ENCODE peak calls at places on chromosomes 7 and 10, in four cellular contexts. One of them, this sample, is unnamed.
A peak's percentile ranks its signal among the peaks of the same experiment; 100 is the strongest.

GRCh38 chr7:87001214-87001613 is 58.2 kb downstream of the ELAPOR2 start:
- DNase-seq in lower leg skin: no peak
- DNase-seq in heart right ventricle: no peak
- DNase-seq in endothelial cell: no peak
- DNase-seq in this sample: no peak

GRCh38 chr7:78099715-78100477 is 301.3 kb downstream of the PHTF2 start:
- DNase-seq in lower leg skin: no peak
- DNase-seq in endothelial cell: no peak
- DNase-seq in heart right ventricle: no peak
- DNase-seq in this sample: no peak

GRCh38 chr10:103111031-103111917 is 81.8 kb downstream of the NT5C2 start:
- DNase-seq in endothelial cell: no peak
- DNase-seq in lower leg skin: no peak
- DNase-seq in heart right ventricle: no peak
- DNase-seq in this sample: no peak

GRCh38 chr7:15508258-15508657 is 53.6 kb downstream of the AGMO start:
- DNase-seq in endothelial cell: no peak
- DNase-seq in lower leg skin: no peak
- DNase-seq in heart right ventricle: no peak
- DNase-seq in this sample: no peak

GRCh38 chr7:157431173-157431950 is 94.6 kb downstream of the DNAJB6 start:
- DNase-seq in endothelial cell: peak; percentile 3
- DNase-seq in heart right ventricle: no peak
- DNase-seq in lower leg skin: no peak
- DNase-seq in this sample: no peak

GRCh38 chr7:121019018-121019417 is 30.5 kb downstream of the CPED1 start:
- DNase-seq in endothelial cell: no peak
- DNase-seq in heart right ventricle: no peak
- DNase-seq in lower leg skin: no peak
- DNase-seq in this sample: no peak

GRCh38 chr10:17582015-17582414 is 35.2 kb downstream of the HACD1 start:
- DNase-seq in lower leg skin: no peak
- DNase-seq in endothelial cell: no peak
- DNase-seq in heart right ventricle: no peak
- DNase-seq in this sample: no peak

GRCh38 chr10:132407243-132407746 is 10.3 kb downstream of the PWWP2B start:
- DNase-seq in lower leg skin: no peak
- DNase-seq in heart right ventricle: peak; percentile 74
- DNase-seq in endothelial cell: no peak
- DNase-seq in this sample: no peak

GRCh38 chr7:106029941-106030340 is 66.9 kb downstream of the CDHR3 start:
- DNase-seq in endothelial cell: no peak
- DNase-seq in heart right ventricle: no peak
- DNase-seq in lower leg skin: no peak
- DNase-seq in this sample: no peak

GRCh38 chr10:107492389-107492788 is 327.9 kb upstream of the SORCS1 start:
- DNase-seq in heart right ventricle: no peak
- DNase-seq in endothelial cell: no peak
- DNase-seq in lower leg skin: no peak
- DNase-seq in this sample: no peak

GRCh38 chr7:494261-494687 is 25.4 kb downstream of the PDGFA start:
- DNase-seq in heart right ventricle: peak; percentile 8
- DNase-seq in lower leg skin: no peak
- DNase-seq in endothelial cell: no peak
- DNase-seq in this sample: no peak

GRCh38 chr10:71618176-71618575 is 101.4 kb downstream of the C10orf105 start:
- DNase-seq in lower leg skin: no peak
- DNase-seq in heart right ventricle: no peak
- DNase-seq in endothelial cell: no peak
- DNase-seq in this sample: no peak

GRCh38 chr7:43431020-43431595 is 151.8 kb upstream of the STK17A start:
- DNase-seq in heart right ventricle: no peak
- DNase-seq in endothelial cell: no peak
- DNase-seq in lower leg skin: no peak
- DNase-seq in this sample: no peak

GRCh38 chr7:7913506-7913905 is 55.1 kb upstream of the GLCCI1 start:
- DNase-seq in lower leg skin: no peak
- DNase-seq in heart right ventricle: no peak
- DNase-seq in endothelial cell: no peak
- DNase-seq in this sample: no peak

GRCh38 chr10:96850825-96851224 is 18.7 kb downstream of the LCOR start:
- DNase-seq in lower leg skin: peak; percentile 36
- DNase-seq in heart right ventricle: no peak
- DNase-seq in endothelial cell: no peak
- DNase-seq in this sample: no peak

GRCh38 chr10:76403876-76404275 is 972.5 kb downstream of the LRMDA start:
- DNase-seq in heart right ventricle: no peak
- DNase-seq in lower leg skin: peak; percentile 27
- DNase-seq in endothelial cell: no peak
- DNase-seq in this sample: no peak

GRCh38 chr7:134114992-134115391 is 12.1 kb upstream of the LRGUK start:
- DNase-seq in heart right ventricle: no peak
- DNase-seq in endothelial cell: no peak
- DNase-seq in lower leg skin: no peak
- DNase-seq in this sample: no peak

GRCh38 chr7:51430480-51431086 is 114.0 kb upstream of the COBL start:
- DNase-seq in heart right ventricle: no peak
- DNase-seq in endothelial cell: peak; percentile 71
- DNase-seq in lower leg skin: no peak
- DNase-seq in this sample: peak; percentile 59

GRCh38 chr7:134593530-134594392 is 44.9 kb downstream of the AKR1B15 start:
- DNase-seq in lower leg skin: peak; percentile 45
- DNase-seq in endothelial cell: no peak
- DNase-seq in heart right ventricle: peak; percentile 65
- DNase-seq in this sample: no peak

GRCh38 chr10:88901610-88902327 is 21.7 kb downstream of the STAMBPL1 start:
- DNase-seq in endothelial cell: no peak
- DNase-seq in lower leg skin: no peak
- DNase-seq in heart right ventricle: no peak
- DNase-seq in this sample: no peak

GRCh38 chr7:38744746-38745145 is 113.6 kb upstream of the AMPH start:
- DNase-seq in lower leg skin: no peak
- DNase-seq in endothelial cell: no peak
- DNase-seq in heart right ventricle: no peak
- DNase-seq in this sample: no peak

GRCh38 chr10:77279207-77279606 is 358.4 kb downstream of the KCNMA1 start:
- DNase-seq in heart right ventricle: no peak
- DNase-seq in lower leg skin: no peak
- DNase-seq in endothelial cell: no peak
- DNase-seq in this sample: no peak

GRCh38 chr10:61314273-61314672 is 138.9 kb downstream of the TMEM26 start:
- DNase-seq in lower leg skin: no peak
- DNase-seq in endothelial cell: no peak
- DNase-seq in heart right ventricle: no peak
- DNase-seq in this sample: no peak

GRCh38 chr7:84105582-84105981 is 89.0 kb downstream of the SEMA3A start:
- DNase-seq in lower leg skin: no peak
- DNase-seq in endothelial cell: no peak
- DNase-seq in heart right ventricle: no peak
- DNase-seq in this sample: no peak

GRCh38 chr10:70960783-70961570 is 72.6 kb upstream of the PCBD1 start:
- DNase-seq in lower leg skin: no peak
- DNase-seq in endothelial cell: no peak
- DNase-seq in heart right ventricle: no peak
- DNase-seq in this sample: no peak

GRCh38 chr10:128047337-128047736 is 78.9 kb downstream of the MKI67 start:
- DNase-seq in heart right ventricle: peak; percentile 65
- DNase-seq in lower leg skin: peak; percentile 82
- DNase-seq in endothelial cell: peak; percentile 66
- DNase-seq in this sample: peak; percentile 25

GRCh38 chr10:60434418-60435046 is 44.9 kb upstream of the ANK3 start:
- DNase-seq in heart right ventricle: no peak
- DNase-seq in endothelial cell: peak; percentile 45
- DNase-seq in lower leg skin: peak; percentile 27
- DNase-seq in this sample: no peak

GRCh38 chr10:31133251-31133627 is 101.6 kb upstream of the ZNF438 start:
- DNase-seq in endothelial cell: no peak
- DNase-seq in heart right ventricle: no peak
- DNase-seq in lower leg skin: no peak
- DNase-seq in this sample: no peak
- TF ChIP-seq CTCF in endothelial cell: no peak
- TF ChIP-seq CTCF in heart right ventricle: no peak
- TF ChIP-seq CTCF in lower leg skin: no peak
- TF ChIP-seq CTCF in this sample: no peak

GRCh38 chr7:28572321-28573058 is 160.2 kb downstream of the CREB5 start:
- DNase-seq in heart right ventricle: no peak
- DNase-seq in endothelial cell: no peak
- DNase-seq in lower leg skin: no peak
- DNase-seq in this sample: no peak

GRCh38 chr7:28575241-28575643 is 162.9 kb downstream of the CREB5 start:
- DNase-seq in heart right ventricle: no peak
- DNase-seq in lower leg skin: no peak
- DNase-seq in endothelial cell: no peak
- DNase-seq in this sample: no peak

GRCh38 chr7:28573059-28573553 is 160.8 kb downstream of the CREB5 start:
- DNase-seq in lower leg skin: no peak
- DNase-seq in endothelial cell: no peak
- DNase-seq in heart right ventricle: no peak
- DNase-seq in this sample: no peak

GRCh38 chr7:28571405-28571804 is 159.1 kb downstream of the CREB5 start:
- DNase-seq in heart right ventricle: no peak
- DNase-seq in lower leg skin: no peak
- DNase-seq in endothelial cell: no peak
- DNase-seq in this sample: no peak

GRCh38 chr7:28573751-28574295 is 161.5 kb downstream of the CREB5 start:
- DNase-seq in endothelial cell: no peak
- DNase-seq in lower leg skin: no peak
- DNase-seq in heart right ventricle: no peak
- DNase-seq in this sample: no peak
- TF ChIP-seq CTCF in endothelial cell: no peak
- TF ChIP-seq CTCF in lower leg skin: no peak
- TF ChIP-seq CTCF in heart right ventricle: no peak
- TF ChIP-seq CTCF in this sample: no peak

DNA sequence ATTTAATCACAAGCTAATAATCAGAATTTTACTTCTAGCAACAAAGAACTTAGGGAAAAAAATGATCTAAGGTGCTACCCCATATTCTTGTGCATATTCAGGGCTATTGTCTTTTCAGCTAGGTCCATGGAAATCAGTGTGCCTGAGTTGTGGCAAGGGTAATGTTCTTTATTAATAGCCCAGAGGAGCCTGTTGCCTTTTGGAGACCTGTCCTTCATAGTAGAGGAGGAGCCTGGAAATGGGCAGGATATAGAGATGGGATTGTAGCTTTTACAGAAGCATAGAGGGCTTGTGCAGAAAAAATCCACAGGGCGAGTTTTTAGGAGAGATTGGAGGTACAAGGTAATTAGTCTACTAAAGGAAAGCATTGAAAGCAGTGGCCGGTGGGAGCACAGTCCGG is 38.9 kb downstream of the AGK start:
- DNase-seq in heart right ventricle: no peak
- DNase-seq in lower leg skin: no peak
- DNase-seq in endothelial cell: no peak
- DNase-seq in this sample: no peak
- TF ChIP-seq CTCF in heart right ventricle: no peak
- TF ChIP-seq CTCF in lower leg skin: no peak
- TF ChIP-seq CTCF in endothelial cell: no peak
- TF ChIP-seq CTCF in this sample: no peak

DNA sequence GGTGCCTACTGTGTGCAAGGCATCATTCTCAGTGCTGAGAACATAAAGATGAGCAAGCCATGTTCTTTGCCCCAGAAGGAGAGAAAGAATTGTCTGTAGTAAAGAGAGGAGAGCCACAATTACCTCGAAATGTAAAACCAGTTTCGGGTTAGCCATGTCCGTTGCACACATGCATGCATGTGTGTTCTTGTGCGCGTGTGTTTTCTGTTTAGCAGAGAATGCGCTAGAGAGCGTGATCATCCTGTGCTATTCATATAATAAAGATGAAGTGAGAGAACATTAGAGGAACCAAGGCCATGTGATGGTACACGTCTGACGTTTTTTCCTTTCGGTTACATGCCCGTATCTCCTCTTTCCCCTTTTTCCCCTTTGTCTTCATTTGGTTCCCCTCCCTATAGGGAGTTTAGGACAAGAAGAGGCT is 158.2 kb downstream of the CELF2 start:
- DNase-seq in heart right ventricle: no peak
- DNase-seq in lower leg skin: peak; percentile 47
- DNase-seq in endothelial cell: no peak
- DNase-seq in this sample: no peak
- TF ChIP-seq CTCF in heart right ventricle: no peak
- TF ChIP-seq CTCF in lower leg skin: no peak
- TF ChIP-seq CTCF in endothelial cell: no peak
- TF ChIP-seq CTCF in this sample: no peak

GRCh38 chr10:115422624-115423023 is 329.5 kb downstream of the ATRNL1 start:
- DNase-seq in lower leg skin: no peak
- DNase-seq in endothelial cell: no peak
- DNase-seq in heart right ventricle: no peak
- DNase-seq in this sample: no peak

GRCh38 chr10:115417585-115418265 is 324.6 kb downstream of the ATRNL1 start:
- DNase-seq in lower leg skin: no peak
- DNase-seq in heart right ventricle: no peak
- DNase-seq in endothelial cell: peak; percentile 65
- DNase-seq in this sample: no peak
- TF ChIP-seq CTCF in lower leg skin: no peak
- TF ChIP-seq CTCF in heart right ventricle: peak; percentile 14
- TF ChIP-seq CTCF in endothelial cell: peak; percentile 58
- TF ChIP-seq CTCF in this sample: peak; percentile 67

GRCh38 chr7:10889266-10889898 is 84.3 kb upstream of the PHF14 start:
- DNase-seq in lower leg skin: no peak
- DNase-seq in endothelial cell: peak; percentile 37
- DNase-seq in heart right ventricle: no peak
- DNase-seq in this sample: no peak
- TF ChIP-seq CTCF in lower leg skin: no peak
- TF ChIP-seq CTCF in endothelial cell: peak; percentile 76
- TF ChIP-seq CTCF in heart right ventricle: peak; percentile 66
- TF ChIP-seq CTCF in this sample: peak; percentile 84

DNA sequence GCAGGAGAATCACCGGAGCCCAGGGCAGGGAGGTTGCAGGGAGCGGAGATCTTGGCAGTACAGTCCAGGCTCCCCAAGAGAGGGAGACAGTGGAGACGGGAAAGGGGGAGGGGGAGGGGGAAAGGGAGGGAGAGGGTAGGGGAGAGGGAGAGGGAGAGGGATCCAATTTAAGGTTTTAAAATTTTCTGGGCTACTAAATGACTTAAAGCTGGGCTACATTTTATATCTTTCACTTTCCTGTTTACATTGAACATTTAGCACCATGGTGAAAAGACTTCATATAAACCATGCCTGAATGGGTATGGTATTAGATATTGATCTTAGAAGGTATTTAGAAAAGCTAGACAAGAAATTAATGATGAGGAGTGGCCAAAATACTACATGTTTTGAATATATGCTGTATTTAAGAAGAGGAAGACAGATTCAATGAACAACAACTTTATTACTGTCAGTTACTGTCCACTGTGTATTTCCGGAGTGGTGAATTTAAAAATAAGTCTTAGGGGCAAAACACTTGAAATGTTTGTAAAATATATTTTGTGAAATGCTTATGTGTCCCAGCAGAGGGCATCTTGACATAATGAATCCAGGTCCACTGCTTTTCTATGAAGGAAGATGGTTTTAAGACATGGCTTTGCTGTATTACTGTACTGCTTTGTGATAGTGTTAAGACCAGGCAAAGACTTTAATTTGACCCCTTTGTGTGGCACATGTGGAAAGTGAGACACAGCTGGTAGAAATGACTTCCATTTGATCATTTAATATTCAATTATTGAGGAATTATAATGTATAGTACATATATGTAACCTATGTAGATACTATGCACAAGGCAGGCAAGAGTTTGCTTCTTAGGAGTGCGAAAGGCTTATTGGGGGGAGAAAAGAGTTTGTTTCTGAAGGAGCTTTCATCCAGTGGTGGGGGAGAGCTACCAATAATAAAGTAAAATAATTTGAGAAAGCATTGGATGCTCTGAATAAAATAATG is 52.8 kb downstream of the NRF1 start:
- DNase-seq in endothelial cell: no peak
- DNase-seq in heart right ventricle: no peak
- DNase-seq in lower leg skin: no peak
- DNase-seq in this sample: no peak
- TF ChIP-seq CTCF in endothelial cell: peak; percentile 52
- TF ChIP-seq CTCF in heart right ventricle: peak; percentile 53
- TF ChIP-seq CTCF in lower leg skin: no peak
- TF ChIP-seq CTCF in this sample: peak; percentile 52